ENCODE peak calls at places on chromosomes 7 and 10, in eight cellular contexts. O, P, C, L, Q, A, U and W are unnamed samples.

GRCh38 chr10:48740023-48740707 is 55.5 kb downstream of the WDFY4 start:
- DNase-seq in O (no peak), P (no peak), C (no peak), L (no peak), Q (no peak), A (no peak), U (no peak), W (no peak)

GRCh38 chr7:17489987-17490386 is 191.5 kb downstream of the AHR start:
- DNase-seq in O (no peak), P (no peak), C (no peak), L (no peak), Q (no peak), A (no peak), U (no peak), W (no peak)

GRCh38 chr10:106931159-106931852 is 233.2 kb downstream of the SORCS1 start:
- DNase-seq in O (no peak), P (no peak), C (peak), L (no peak), Q (no peak), A (no peak), U (no peak), W (no peak)

GRCh38 chr10:72335394-72336258 is 19.1 kb downstream of the DNAJB12 start:
- DNase-seq in O (no peak), P (no peak), C (peak), L (no peak), Q (peak), A (no peak), U (no peak), W (peak)

GRCh38 chr7:135584362-135585353 is 26.9 kb downstream of the NUP205 start:
- DNase-seq in O (no peak), P (no peak), C (no peak), L (no peak), Q (no peak), A (no peak), U (no peak), W (no peak)

GRCh38 chr7:140232959-140233649 is 56.3 kb upstream of the KDM7A start:
- DNase-seq in O (no peak), P (no peak), C (no peak), L (no peak), Q (no peak), A (no peak), U (no peak), W (no peak)

GRCh38 chr7:45663167-45663921 is 89.2 kb downstream of the ADCY1 start:
- DNase-seq in O (no peak), P (peak), C (peak), L (no peak), Q (peak), A (peak), U (peak), W (no peak)

GRCh38 chr10:44975487-44976331 is 2.9 kb downstream of the DEPP1 start:
- DNase-seq in O (no peak), P (peak), C (no peak), L (no peak), Q (no peak), A (peak), U (no peak), W (no peak)

GRCh38 chr10:32893431-32893830 is 64.6 kb downstream of the ITGB1 start:
- DNase-seq in O (no peak), P (peak), C (no peak), L (no peak), Q (no peak), A (peak), U (no peak), W (no peak)

GRCh38 chr7:82745820-82746219 is 302.2 kb upstream of the CACNA2D1 start:
- DNase-seq in O (no peak), P (no peak), C (no peak), L (no peak), Q (no peak), A (no peak), U (no peak), W (no peak)

GRCh38 chr7:130047801-130048200 is 3.4 kb downstream of the ZC3HC1 start:
- DNase-seq in O (no peak), P (no peak), C (no peak), L (no peak), Q (no peak), A (no peak), U (no peak), W (no peak)

GRCh38 chr7:43756368-43757072 is 2.0 kb upstream of the BLVRA start:
- DNase-seq in O (no peak), P (no peak), C (no peak), L (peak), Q (no peak), A (no peak), U (no peak), W (peak)

GRCh38 chr10:70874061-70874460 is 14.3 kb downstream of the PCBD1 start:
- DNase-seq in O (no peak), P (no peak), C (no peak), L (no peak), Q (no peak), A (no peak), U (no peak), W (no peak)

GRCh38 chr10:68402271-68402670 is 4.8 kb downstream of the RUFY2 start:
- DNase-seq in O (no peak), P (no peak), C (no peak), L (no peak), Q (no peak), A (no peak), U (no peak), W (no peak)

GRCh38 chr10:127853868-127854768 is 38.6 kb downstream of the CLRN3 start:
- DNase-seq in O (no peak), P (peak), C (peak), L (peak), Q (peak), A (peak), U (peak), W (peak)

GRCh38 chr7:4725014-4725951 is 43.2 kb downstream of the FOXK1 start:
- DNase-seq in O (no peak), P (peak), C (peak), L (peak), Q (peak), A (peak), U (peak), W (peak)

GRCh38 chr7:108137040-108137439 is 6.9 kb upstream of the LAMB4 start:
- DNase-seq in O (no peak), P (no peak), C (no peak), L (no peak), Q (no peak), A (no peak), U (no peak), W (no peak)

GRCh38 chr10:79185067-79185774 is 116.5 kb downstream of the ZMIZ1 start:
- DNase-seq in O (no peak), P (peak), C (no peak), L (no peak), Q (peak), A (peak), U (no peak), W (no peak)

GRCh38 chr7:78780560-78780959 is 672.9 kb downstream of the MAGI2 start:
- DNase-seq in O (no peak), P (no peak), C (no peak), L (no peak), Q (no peak), A (no peak), U (no peak), W (no peak)